ENCODE peak calls at places on chromosome 5, in four cellular contexts. V is cardiac muscle cell; I is CD8-positive, alpha-beta T cell; N is SJSA1. B is an unnamed sample.

GRCh38 chr5:154573011-154573410 is 95.0 kb upstream of the HAND1 start:
- DNase-seq in V (no peak), N (peak; percentile 28), I (no peak), B (no peak)

GRCh38 chr5:59222687-59223511 is 640.0 kb downstream of the RAB3C start:
- DNase-seq in I (no peak), N (no peak), V (no peak), B (no peak)

GRCh38 chr5:143013176-143013575 is 243.0 kb downstream of the ARHGAP26 start:
- DNase-seq in V (no peak), N (no peak), I (no peak), B (no peak)

GRCh38 chr5:167770461-167770860 is 521.0 kb upstream of the WWC1 start:
- DNase-seq in I (no peak), N (no peak), V (no peak), B (no peak)

GRCh38 chr5:55160493-55161209 is 680 bp downstream of the GPX8 start:
- DNase-seq in N (peak; percentile 81), V (peak; percentile 47), I (no peak), B (peak; percentile 67)

GRCh38 chr5:126780165-126780827 is 3.4 kb downstream of the LMNB1 start:
- DNase-seq in V (peak; percentile 65), I (peak; percentile 46), N (peak; percentile 59), B (peak; percentile 79)

GRCh38 chr5:172399826-172400225 is 54.5 kb downstream of the SH3PXD2B start:
- DNase-seq in V (no peak), N (no peak), I (no peak), B (no peak)

GRCh38 chr5:41290810-41291209 is 77.5 kb upstream of the C6 start:
- DNase-seq in I (no peak), V (no peak), N (no peak), B (no peak)

DNA sequence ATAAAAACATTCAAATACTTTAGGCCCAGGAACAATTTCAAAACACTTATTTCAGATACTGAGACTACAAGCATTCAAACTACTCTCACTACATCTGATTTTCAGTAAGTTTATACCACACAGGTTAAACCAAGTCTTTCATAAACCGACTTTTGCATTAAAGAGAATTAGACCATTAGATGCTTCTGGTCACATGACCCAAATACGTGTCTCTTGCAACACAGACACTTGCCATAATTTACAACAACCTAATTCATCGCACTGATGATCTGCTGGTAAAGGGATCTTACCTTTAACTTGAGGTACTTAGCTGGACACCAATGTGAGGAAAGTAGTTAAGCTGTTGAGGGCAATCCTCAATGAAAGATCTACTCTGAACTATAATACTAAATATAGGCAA is 3.2 kb downstream of the HNRNPH1 start:
- DNase-seq in N (no peak), I (no peak), V (no peak), B (no peak)
- H3K4me1 ChIP-seq in N (peaks cover 44% of the 10 kb centered on the region), I (peaks cover 76% of the 10 kb centered on the region), V (peaks cover 33% of the 10 kb centered on the region), B (peaks cover 42% of the 10 kb centered on the region)

DNA sequence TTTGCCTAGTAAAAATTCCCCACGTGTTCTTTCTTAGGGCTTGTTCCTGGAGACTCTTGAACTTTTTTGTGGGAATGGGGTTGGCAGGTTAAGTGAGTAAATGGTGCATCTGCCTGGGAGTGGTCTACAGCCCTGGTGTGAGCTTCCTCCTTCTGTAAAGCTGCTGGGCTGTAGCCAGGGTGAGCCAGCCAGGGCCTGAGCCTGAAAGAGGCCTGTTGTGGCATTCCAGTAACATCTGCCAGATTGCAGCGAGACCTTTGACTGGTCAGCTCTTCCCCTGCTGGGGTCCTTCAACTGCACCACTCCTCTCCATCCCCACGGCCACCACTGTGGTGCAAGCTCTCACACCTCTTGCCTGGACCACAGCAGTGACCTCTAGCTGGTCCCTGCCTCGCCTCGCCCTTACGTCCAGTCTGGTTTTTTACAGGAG is 47.5 kb downstream of the SLC22A5 start:
- DNase-seq in I (no peak), V (no peak), N (no peak), B (no peak)
- H3K4me1 ChIP-seq in I (peaks cover 78% of the 10 kb centered on the region), V (no peaks in the 10 kb centered on the region), N (peaks cover 38% of the 10 kb centered on the region), B (peaks cover 12% of the 10 kb centered on the region)

GRCh38 chr5:122063836-122064235 is 14.2 kb downstream of the LOX start:
- DNase-seq in I (no peak), V (no peak), N (no peak), B (no peak)

GRCh38 chr5:122056913-122057312 is 21.1 kb downstream of the LOX start:
- DNase-seq in N (no peak), V (no peak), I (no peak), B (no peak)

GRCh38 chr5:122064992-122065391 is 13.1 kb downstream of the LOX start:
- DNase-seq in N (no peak), I (no peak), V (no peak), B (peak; percentile 7)

GRCh38 chr5:122067330-122067885 is 10.7 kb downstream of the LOX start:
- DNase-seq in N (no peak), V (no peak), I (no peak), B (no peak)

DNA sequence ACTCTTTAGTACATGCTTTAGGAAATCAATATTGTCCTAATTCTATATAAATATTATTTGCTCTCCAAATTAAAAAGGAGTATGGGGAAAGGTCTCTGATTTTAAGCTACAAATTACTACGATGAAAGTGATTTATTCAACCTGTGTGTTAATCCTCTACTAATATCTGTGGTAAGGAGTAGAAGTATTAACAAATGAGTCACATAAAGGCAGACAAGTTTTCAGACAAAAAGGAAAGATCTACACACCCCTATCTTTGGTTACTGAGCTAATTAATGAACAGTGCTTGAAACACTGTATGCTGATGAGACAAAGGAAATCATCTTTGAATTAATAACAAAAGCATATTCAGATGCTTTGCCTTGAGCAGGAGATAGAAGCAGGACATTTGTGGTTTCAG is 15.9 kb downstream of the LOX start:
- DNase-seq in I (no peak), V (no peak), N (no peak), B (no peak)
- H3K4me1 ChIP-seq in I (no peaks in the 10 kb centered on the region), V (no peaks in the 10 kb centered on the region), N (no peaks in the 10 kb centered on the region), B (peaks cover 5% of the 10 kb centered on the region)

GRCh38 chr5:159182691-159183090 is 26.7 kb downstream of the RNF145 start:
- DNase-seq in V (no peak), I (no peak), N (no peak), B (no peak)

GRCh38 chr5:159179556-159180305 is 29.6 kb downstream of the RNF145 start:
- DNase-seq in N (no peak), V (no peak), I (no peak), B (no peak)

GRCh38 chr5:159178978-159179377 is 30.4 kb downstream of the RNF145 start:
- DNase-seq in N (peak; percentile 80), I (no peak), V (no peak), B (no peak)

GRCh38 chr5:159183247-159183646 is 26.1 kb downstream of the RNF145 start:
- DNase-seq in N (no peak), V (no peak), I (no peak), B (no peak)

DNA sequence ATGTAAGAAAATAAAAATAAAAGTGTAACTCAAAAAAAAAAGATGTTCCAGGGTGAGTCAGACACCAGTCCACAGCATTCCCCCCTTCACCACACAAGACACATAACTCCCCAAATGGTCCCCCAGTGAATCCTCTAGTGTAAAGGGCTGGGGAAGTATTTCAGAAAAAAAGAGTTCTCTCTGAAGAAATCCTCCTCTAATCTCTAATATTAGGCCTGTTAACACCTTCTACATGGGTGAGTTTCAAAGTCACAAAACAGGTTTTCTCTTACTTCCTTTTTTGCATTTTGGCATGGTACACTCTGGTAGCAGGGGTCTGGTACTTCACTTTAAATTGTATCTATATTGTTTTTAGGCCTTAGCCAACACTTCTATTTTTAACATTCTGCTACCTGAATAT is 28.2 kb downstream of the RNF145 start:
- DNase-seq in V (no peak), I (no peak), N (no peak), B (no peak)
- H3K4me1 ChIP-seq in V (peaks cover 2% of the 10 kb centered on the region), I (peaks cover 24% of the 10 kb centered on the region), N (peaks cover 77% of the 10 kb centered on the region), B (peaks cover 25% of the 10 kb centered on the region)

GRCh38 chr5:158434749-158435148 is 575.8 kb upstream of the CLINT1 start:
- DNase-seq in V (no peak), N (no peak), I (no peak), B (no peak)

GRCh38 chr5:158431369-158432029 is 572.6 kb upstream of the CLINT1 start:
- DNase-seq in V (no peak), N (no peak), I (no peak), B (no peak)

GRCh38 chr5:158433634-158434033 is 574.7 kb upstream of the CLINT1 start:
- DNase-seq in V (no peak), I (no peak), N (no peak), B (no peak)

GRCh38 chr5:158429564-158429963 is 570.6 kb upstream of the CLINT1 start:
- DNase-seq in I (no peak), V (no peak), N (no peak), B (no peak)

DNA sequence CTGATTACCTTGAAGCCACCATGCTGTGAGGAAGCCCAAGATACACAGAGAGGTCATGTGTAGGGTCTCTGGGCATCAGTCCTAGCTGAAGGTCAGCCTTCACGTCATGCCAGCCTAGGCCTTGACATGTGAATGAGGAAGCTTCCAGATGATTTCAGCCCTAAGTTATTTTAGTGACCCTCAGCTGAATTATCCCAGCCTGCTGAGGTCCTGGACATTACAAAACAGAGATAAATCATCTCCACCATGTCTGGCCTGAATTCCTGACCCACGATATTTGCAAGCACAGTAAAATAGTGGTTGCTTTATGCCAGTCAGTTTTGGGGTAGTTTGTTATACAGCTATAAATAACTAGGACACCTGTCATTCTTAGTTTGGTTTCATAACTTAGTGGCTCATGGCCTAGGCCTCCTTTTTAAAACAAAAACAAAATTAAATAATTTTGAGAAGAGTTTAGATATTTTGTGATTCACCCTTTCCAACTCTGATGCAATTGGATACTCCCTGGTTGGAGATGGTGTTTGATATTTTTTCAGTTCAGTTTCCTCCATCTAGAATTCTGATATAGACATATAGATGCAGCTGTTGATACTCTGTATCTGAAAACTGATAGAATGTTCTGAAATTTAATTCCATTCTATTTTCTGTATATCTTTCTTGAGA is 571.4 kb upstream of the CLINT1 start:
- DNase-seq in V (no peak), N (no peak), I (no peak), B (no peak)
- H3K4me1 ChIP-seq in V (peaks cover 5% of the 10 kb centered on the region), N (peaks cover 6% of the 10 kb centered on the region), I (peaks cover 28% of the 10 kb centered on the region), B (no peaks in the 10 kb centered on the region)